ENCODE peak calls at places on chromosomes 6 and 20, in four cellular contexts. A is astrocyte, X is A673, B is PC-3. U is an unnamed sample.

GRCh38 chr20:37233471-37234253 is 28.0 kb downstream of the GHRH start:
- DNase-seq in B (no peak), A (no peak), X (no peak), U (no peak)

GRCh38 chr6:112827793-112828192 is 480.7 kb downstream of the RFPL4B start:
- DNase-seq in A (peak; percentile 18), X (peak; percentile 82), B (no peak), U (no peak)

GRCh38 chr6:97774973-97775372 is 492.0 kb upstream of the MMS22L start:
- DNase-seq in A (no peak), B (no peak), X (no peak), U (no peak)

GRCh38 chr6:33752139-33753015 is 5.7 kb upstream of the IP6K3 start:
- DNase-seq in B (no peak), A (no peak), X (no peak), U (peak; percentile 39)

GRCh38 chr6:7254980-7255825 is 57.8 kb downstream of the SSR1 start:
- DNase-seq in B (no peak), X (no peak), A (no peak), U (no peak)

GRCh38 chr6:49541936-49542335 is 8.5 kb upstream of the C6orf141 start:
- DNase-seq in X (peak; percentile 22), A (no peak), B (peak; percentile 49), U (peak; percentile 65)

GRCh38 chr20:53642196-53643030 is 48.8 kb upstream of the ZNF217 start:
- DNase-seq in X (no peak), B (peak; percentile 82), A (peak; percentile 64), U (peak; percentile 68)

GRCh38 chr6:127893541-127893940 is 7.3 kb downstream of the THEMIS start:
- DNase-seq in A (no peak), X (no peak), B (no peak), U (no peak)

GRCh38 chr6:133083248-133083967 is 157.7 kb upstream of the EYA4 start:
- DNase-seq in A (no peak), B (no peak), X (no peak), U (no peak)

GRCh38 chr6:6610031-6610591 is 21.6 kb downstream of the LY86 start:
- DNase-seq in A (no peak), B (no peak), X (no peak), U (no peak)

GRCh38 chr20:59696476-59696875 is 92.1 kb downstream of the PHACTR3 start:
- DNase-seq in B (no peak), A (no peak), X (no peak), U (no peak)

DNA sequence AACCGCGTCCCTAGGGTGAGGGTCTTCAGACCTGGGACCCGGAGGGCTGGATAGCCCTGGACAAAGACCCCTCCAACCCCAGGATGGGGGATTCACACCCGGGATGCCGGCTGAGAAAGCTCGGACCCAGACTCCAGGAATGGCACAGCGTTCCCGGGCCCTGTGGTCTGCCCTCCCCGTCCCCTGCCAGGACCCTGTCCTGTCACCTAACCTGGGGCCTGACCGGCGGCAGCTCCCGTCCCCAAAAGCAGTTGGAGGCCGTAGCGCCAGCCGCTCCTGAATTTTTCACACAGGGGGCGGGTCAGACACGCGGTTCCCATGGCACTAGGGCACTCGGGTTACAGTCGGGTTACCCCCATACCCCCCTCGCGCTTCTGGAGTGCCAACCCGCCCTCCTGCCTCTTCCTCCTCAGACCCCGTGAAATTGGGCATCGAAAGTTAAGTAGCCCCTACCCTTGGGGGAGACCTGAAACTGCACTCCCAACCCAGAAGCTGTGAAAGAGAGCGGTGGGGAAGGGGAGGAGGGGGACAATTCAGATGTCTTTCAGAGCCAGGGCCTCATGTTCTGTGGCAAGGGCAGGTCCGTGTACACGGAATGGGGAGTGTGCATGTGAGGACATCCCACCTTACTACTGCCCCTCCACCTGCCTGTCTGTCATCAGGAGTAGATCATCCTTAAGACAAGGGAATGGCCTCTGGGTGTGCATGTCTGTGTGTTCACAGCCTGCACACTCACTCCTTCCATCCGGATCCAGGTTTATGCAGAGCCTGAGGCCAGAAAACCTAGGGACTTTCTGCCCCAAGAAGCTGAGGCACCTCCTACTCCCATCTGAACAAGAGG is 604 bp downstream of the REM1 start:
- DNase-seq in X (no peak), B (no peak), A (no peak), U (no peak)
- TF ChIP-seq EZH2 in X (no peak), B (no peak), A (peak; percentile 59), U (peak; percentile 35)

GRCh38 chr20:58228103-58228483 is 360 bp downstream of the ANKRD60 start:
- DNase-seq in B (no peak), X (no peak), A (no peak), U (no peak)
- TF ChIP-seq EZH2 in B (no peak), X (no peak), A (peak; percentile 70), U (peak; percentile 86)

GRCh38 chr6:108174371-108175175 is 8.8 kb downstream of the NR2E1 start:
- DNase-seq in X (no peak), A (peak; percentile 15), B (no peak), U (no peak)
- TF ChIP-seq EZH2 in X (no peak), A (no peak), B (no peak), U (no peak)

GRCh38 chr6:131041814-131042213 is 21.2 kb downstream of the EPB41L2 start:
- DNase-seq in A (peak; percentile 29), X (no peak), B (no peak), U (no peak)
- TF ChIP-seq EZH2 in A (no peak), X (no peak), B (no peak), U (no peak)

DNA sequence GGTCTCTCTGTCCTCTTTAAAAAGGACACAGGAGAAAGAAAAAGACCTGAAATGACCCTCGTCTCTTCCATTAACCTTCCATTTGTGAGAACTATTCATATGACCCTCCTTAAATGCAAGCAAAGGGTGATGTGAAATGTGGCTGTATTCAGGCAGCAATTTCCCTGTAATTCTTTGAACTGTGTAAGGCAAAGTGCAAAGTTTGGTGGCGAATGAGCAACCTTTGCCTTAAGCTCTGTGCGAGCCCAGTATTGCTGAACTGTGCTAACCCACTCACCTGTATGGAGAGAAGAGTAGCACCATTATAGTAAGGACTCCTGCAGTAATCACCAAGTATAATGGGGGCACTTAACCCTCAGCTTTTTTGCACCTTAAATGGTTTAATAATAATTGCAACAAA is 223.4 kb downstream of the PLCB1 start:
- DNase-seq in A (no peak), B (no peak), X (no peak), U (no peak)
- TF ChIP-seq EZH2 in A (no peak), B (no peak), X (no peak), U (no peak)

GRCh38 chr20:3237958-3238615 is 903 bp downstream of the SLC4A11 start:
- DNase-seq in A (no peak), B (no peak), X (no peak), U (no peak)
- TF ChIP-seq EZH2 in A (peak; percentile 97), B (no peak), X (peak; percentile 35), U (no peak)